ENCODE peak calls at places on chromosome 12, in eight cellular contexts. Y is astrocyte of the cerebellum, J is ascending aorta, Q is foreskin fibroblast, T is fibroblast of lung, G is GM13977, I is Peyer's patch, O is HFF-Myc. E is an unnamed sample.

GRCh38 chr12:53532524-53533445 is 25.5 kb upstream of the NPFF start:
- DNase-seq in I (no peak), O (no peak), Q (no peak), J (no peak), Y (no peak), G (no peak), T (no peak), E (no peak)

GRCh38 chr12:45425426-45425825 is 209.5 kb downstream of the ANO6 start:
- DNase-seq in Q (peak), G (no peak), O (peak), T (peak), I (no peak), J (no peak), Y (peak), E (no peak)

GRCh38 chr12:127729381-127729780 is 537.6 kb upstream of the TMEM132C start:
- DNase-seq in G (no peak), J (no peak), O (peak), Y (peak), Q (no peak), T (peak), I (no peak), E (no peak)

GRCh38 chr12:6606331-6607131 is 648 bp downstream of the CHD4 start:
- DNase-seq in G (peak), Y (no peak), T (peak), Q (no peak), I (peak), J (peak), O (no peak), E (peak)

GRCh38 chr12:132665149-132665491 is 22.0 kb downstream of the POLE start:
- DNase-seq in Q (no peak), I (no peak), Y (no peak), O (no peak), G (no peak), J (no peak), T (no peak), E (no peak)

GRCh38 chr12:91460457-91460856 is 277.8 kb upstream of the DCN start:
- DNase-seq in O (no peak), Y (no peak), Q (no peak), G (no peak), T (no peak), J (no peak), I (no peak), E (no peak)

GRCh38 chr12:20450591-20450990 is 82.3 kb downstream of the PDE3A start:
- DNase-seq in Q (no peak), T (peak), J (no peak), Y (no peak), O (no peak), G (no peak), I (no peak), E (no peak)

GRCh38 chr12:113439606-113440030 is 17.4 kb downstream of the SDSL start:
- DNase-seq in Q (no peak), I (no peak), Y (no peak), J (no peak), G (no peak), T (peak), O (no peak), E (no peak)

GRCh38 chr12:115885040-115885439 is 392.5 kb downstream of the MED13L start:
- DNase-seq in T (no peak), J (no peak), Q (no peak), O (no peak), G (no peak), Y (no peak), I (no peak), E (no peak)

GRCh38 chr12:726281-727140 is 25.9 kb upstream of the WNK1 start:
- DNase-seq in J (no peak), T (peak), G (no peak), I (no peak), O (no peak), Q (no peak), Y (no peak), E (no peak)

GRCh38 chr12:81542065-81542464 is 217.1 kb downstream of the PPFIA2 start:
- DNase-seq in J (no peak), Q (no peak), O (no peak), T (peak), Y (no peak), G (no peak), I (no peak), E (no peak)

GRCh38 chr12:123045678-123046077 is 65.2 kb downstream of the ARL6IP4 start:
- DNase-seq in Y (no peak), I (peak), T (no peak), O (no peak), G (no peak), J (no peak), Q (no peak), E (no peak)
- TF ChIP-seq CTCF in Y (no peak), I (no peak), T (no peak), O (no peak), G (no peak), J (no peak), Q (no peak), E (no peak)

GRCh38 chr12:50222275-50222783 is 55.2 kb upstream of the CERS5 start:
- DNase-seq in O (peak), T (peak), I (no peak), Y (peak), G (peak), J (no peak), Q (peak), E (peak)
- TF ChIP-seq CTCF in O (peak), T (peak), I (no peak), Y (peak), G (no peak), J (peak), Q (peak), E (no peak)

GRCh38 chr12:4281173-4281654 is 7.7 kb downstream of the CCND2 start:
- DNase-seq in O (no peak), T (no peak), G (no peak), J (no peak), I (peak), Y (no peak), Q (no peak), E (no peak)

GRCh38 chr12:4279120-4279690 is 5.6 kb downstream of the CCND2 start:
- DNase-seq in Q (no peak), T (no peak), Y (no peak), J (no peak), I (peak), G (no peak), O (no peak), E (no peak)

GRCh38 chr12:4278582-4278939 is 5.0 kb downstream of the CCND2 start:
- DNase-seq in I (peak), G (no peak), Y (no peak), J (no peak), O (no peak), Q (no peak), T (no peak), E (no peak)

GRCh38 chr12:4282103-4282891 is 8.7 kb downstream of the CCND2 start:
- DNase-seq in I (no peak), O (no peak), J (no peak), T (no peak), Q (no peak), Y (no peak), G (no peak), E (no peak)

DNA sequence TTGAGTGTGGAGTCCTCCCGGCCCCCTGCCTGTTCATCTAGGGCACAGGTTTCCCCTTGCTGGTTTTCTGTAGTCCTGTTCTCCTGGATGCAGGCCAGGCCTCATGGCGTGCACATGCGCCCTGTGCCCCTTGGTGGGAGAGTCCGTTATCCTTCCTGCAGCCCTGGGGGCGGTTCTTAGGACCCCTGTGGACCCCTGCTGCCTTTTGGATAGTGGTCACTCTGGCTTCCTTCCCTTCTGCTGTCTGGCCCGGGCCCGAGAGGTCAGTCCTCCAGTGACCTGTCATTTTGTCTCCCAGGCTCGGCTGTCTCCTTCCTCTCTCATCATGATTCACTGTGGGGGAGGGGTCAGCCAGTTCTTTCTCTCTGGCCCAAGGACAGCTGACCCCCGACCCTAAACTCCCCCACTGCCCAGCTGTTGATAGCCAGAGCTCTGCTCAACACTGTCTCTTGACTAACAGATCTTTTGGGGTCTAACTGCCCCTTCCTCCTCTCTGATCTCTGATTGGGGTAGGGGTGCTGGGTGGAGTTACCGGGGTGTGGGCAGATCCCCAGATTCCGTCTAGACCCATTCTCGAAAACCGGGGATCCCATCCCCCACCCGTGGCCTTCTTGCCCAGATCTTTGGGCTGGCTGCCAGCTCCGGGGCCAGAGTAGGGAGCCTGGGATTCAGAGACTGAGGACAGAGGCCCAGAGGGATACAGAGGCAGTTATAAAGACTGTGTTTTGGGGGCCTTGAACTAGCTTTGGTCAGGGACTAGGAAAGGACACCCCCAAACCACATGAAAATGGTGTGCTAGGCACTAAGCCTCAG is 7.0 kb downstream of the CCND2 start:
- DNase-seq in J (no peak), Y (no peak), G (no peak), T (no peak), I (peak), Q (no peak), O (no peak), E (no peak)
- TF ChIP-seq CTCF in J (no peak), Y (no peak), G (no peak), T (no peak), I (no peak), Q (no peak), O (no peak), E (no peak)

GRCh38 chr12:88996389-88996788 is 355.9 kb downstream of the DUSP6 start:
- DNase-seq in Q (no peak), T (no peak), O (no peak), J (no peak), I (no peak), G (no peak), Y (no peak), E (no peak)

GRCh38 chr12:88994537-88994936 is 357.8 kb downstream of the DUSP6 start:
- DNase-seq in O (no peak), G (no peak), J (no peak), Q (no peak), I (no peak), T (peak), Y (no peak), E (no peak)

GRCh38 chr12:88998421-88998820 is 353.9 kb downstream of the DUSP6 start:
- DNase-seq in G (no peak), Q (peak), T (no peak), J (no peak), O (no peak), I (no peak), Y (no peak), E (no peak)

GRCh38 chr12:88993655-88994054 is 358.6 kb downstream of the DUSP6 start:
- DNase-seq in Y (peak), T (peak), I (no peak), J (no peak), Q (peak), O (peak), G (peak), E (peak)
- TF ChIP-seq CTCF in Y (peak), T (peak), I (peak), J (peak), Q (peak), O (no peak), G (peak), E (peak)

DNA sequence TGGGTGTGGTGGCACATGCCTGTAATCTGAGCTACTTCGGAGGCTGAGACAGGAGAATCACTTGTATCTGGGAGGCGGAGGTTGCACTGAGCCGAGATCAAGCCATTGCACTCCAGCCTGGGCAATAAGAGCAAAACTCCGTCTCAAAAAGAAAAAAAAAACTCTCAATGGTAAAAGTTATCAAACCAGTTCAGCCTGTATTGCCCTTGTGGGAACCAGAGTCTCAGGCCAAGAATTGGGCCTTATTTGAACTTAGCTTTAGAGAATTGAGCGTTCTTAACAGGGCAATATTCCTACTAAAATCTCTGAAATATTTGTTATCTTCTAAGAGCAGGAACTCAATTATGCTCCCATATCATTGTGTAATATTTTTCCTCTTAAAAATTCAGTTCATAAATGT is 7.7 kb upstream of the MDM2 start:
- DNase-seq in Y (no peak), T (no peak), Q (no peak), J (no peak), G (no peak), O (no peak), I (no peak), E (no peak)
- TF ChIP-seq CTCF in Y (no peak), T (no peak), Q (no peak), J (no peak), G (no peak), O (no peak), I (no peak), E (no peak)

GRCh38 chr12:96400631-96401060 is 407 bp upstream of the CDK17 start:
- DNase-seq in J (no peak), I (no peak), Q (no peak), T (peak), Y (no peak), G (no peak), O (no peak), E (no peak)

GRCh38 chr12:96397756-96398421 is 2.4 kb downstream of the CDK17 start:
- DNase-seq in Y (no peak), Q (no peak), J (no peak), O (no peak), G (no peak), I (no peak), T (peak), E (no peak)

GRCh38 chr12:96399919-96400630 is at the start of gene CDK17:
- DNase-seq in J (peak), Q (peak), I (peak), G (peak), Y (peak), T (peak), O (no peak), E (peak)

GRCh38 chr12:96398422-96399080 is 1.7 kb downstream of the CDK17 start:
- DNase-seq in G (peak), T (no peak), Q (no peak), J (no peak), I (no peak), Y (no peak), O (no peak), E (peak)

GRCh38 chr12:96399081-96399918 is 939 bp downstream of the CDK17 start:
- DNase-seq in G (peak), T (peak), Y (no peak), Q (peak), J (peak), O (no peak), I (peak), E (peak)
- TF ChIP-seq CTCF in G (peak), T (peak), Y (no peak), Q (peak), J (no peak), O (peak), I (peak), E (peak)

GRCh38 chr12:125738211-125738610 is 673.0 kb downstream of the AACS start:
- DNase-seq in O (no peak), I (no peak), G (no peak), Q (no peak), J (no peak), T (no peak), Y (no peak), E (no peak)

GRCh38 chr12:125744201-125744600 is 679.0 kb downstream of the AACS start:
- DNase-seq in J (no peak), G (no peak), Y (no peak), O (no peak), Q (no peak), T (no peak), I (no peak), E (no peak)

DNA sequence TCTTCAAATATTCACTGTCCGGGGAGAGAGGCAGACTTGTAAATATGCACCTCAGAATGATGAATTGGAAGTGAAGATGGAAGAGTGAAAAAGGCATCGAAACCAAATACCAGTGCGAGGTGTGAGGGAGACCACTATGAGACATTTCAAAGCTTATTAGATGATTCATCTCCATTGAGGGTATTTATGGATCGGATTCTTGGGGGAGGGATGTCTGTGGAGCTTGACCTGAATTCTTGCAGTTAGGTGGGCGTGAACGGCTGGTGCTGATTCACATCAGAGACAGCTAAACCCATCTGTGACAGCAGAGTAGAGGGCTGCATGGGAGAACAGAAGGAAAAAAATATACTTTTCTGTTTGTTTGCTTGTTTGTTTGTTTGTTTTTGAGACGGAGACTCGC is 677.2 kb downstream of the AACS start:
- DNase-seq in G (no peak), O (no peak), J (no peak), T (peak), I (no peak), Q (no peak), Y (no peak), E (no peak)
- TF ChIP-seq CTCF in G (no peak), O (no peak), J (no peak), T (no peak), I (no peak), Q (no peak), Y (no peak), E (no peak)

GRCh38 chr12:48459259-48459658 is 13.1 kb upstream of the ANP32D start:
- DNase-seq in O (no peak), G (no peak), Y (no peak), T (no peak), J (no peak), Q (no peak), I (no peak), E (no peak)

GRCh38 chr12:48451372-48451771 is 21.0 kb upstream of the ANP32D start:
- DNase-seq in T (no peak), J (no peak), O (no peak), Q (no peak), G (no peak), Y (no peak), I (no peak), E (no peak)

GRCh38 chr12:48455116-48455515 is 17.2 kb upstream of the ANP32D start:
- DNase-seq in Y (no peak), J (no peak), Q (no peak), G (no peak), T (no peak), I (no peak), O (no peak), E (no peak)

GRCh38 chr12:48454675-48455074 is 17.7 kb upstream of the ANP32D start:
- DNase-seq in J (no peak), G (no peak), T (peak), Q (no peak), I (no peak), O (no peak), Y (no peak), E (peak)
- TF ChIP-seq CTCF in J (no peak), G (peak), T (peak), Q (peak), I (peak), O (peak), Y (peak), E (peak)